ENCODE peak calls at places on chromosomes 5 and 9, in four cellular contexts. One of them, this sample, is unnamed.

GRCh38 chr5:13866792-13867191 is 77.7 kb downstream of the DNAH5 start:
- DNase-seq in caudate nucleus: no peak
- DNase-seq in Panc1: no peak
- DNase-seq in right cardiac atrium: no peak
- DNase-seq in this sample: peak

GRCh38 chr9:86942352-86943222 is 4.7 kb downstream of the GAS1 start:
- DNase-seq in caudate nucleus: no peak
- DNase-seq in Panc1: no peak
- DNase-seq in right cardiac atrium: no peak
- DNase-seq in this sample: no peak

GRCh38 chr5:14071433-14071832 is 71.7 kb upstream of the TRIO start:
- DNase-seq in caudate nucleus: no peak
- DNase-seq in Panc1: no peak
- DNase-seq in right cardiac atrium: no peak
- DNase-seq in this sample: no peak

GRCh38 chr5:113053614-113054013 is 77.0 kb downstream of the DCP2 start:
- DNase-seq in caudate nucleus: no peak
- DNase-seq in Panc1: no peak
- DNase-seq in right cardiac atrium: peak
- DNase-seq in this sample: no peak

GRCh38 chr5:73213566-73213998 is 40.6 kb downstream of the TMEM174 start:
- DNase-seq in caudate nucleus: no peak
- DNase-seq in Panc1: no peak
- DNase-seq in right cardiac atrium: no peak
- DNase-seq in this sample: no peak

GRCh38 chr9:137180491-137180890 is 7.9 kb downstream of the ANAPC2 start:
- DNase-seq in caudate nucleus: no peak
- DNase-seq in Panc1: no peak
- DNase-seq in right cardiac atrium: no peak
- DNase-seq in this sample: no peak

GRCh38 chr9:84174486-84174885 is 166.1 kb downstream of the SLC28A3 start:
- DNase-seq in caudate nucleus: no peak
- DNase-seq in Panc1: no peak
- DNase-seq in right cardiac atrium: no peak
- DNase-seq in this sample: peak

GRCh38 chr5:174243904-174244303 is 198.4 kb downstream of the NSG2 start:
- DNase-seq in caudate nucleus: no peak
- DNase-seq in Panc1: no peak
- DNase-seq in right cardiac atrium: no peak
- DNase-seq in this sample: no peak

GRCh38 chr5:10518352-10518751 is 45.5 kb upstream of the ANKRD33B start:
- DNase-seq in caudate nucleus: no peak
- DNase-seq in Panc1: no peak
- DNase-seq in right cardiac atrium: no peak
- DNase-seq in this sample: no peak

GRCh38 chr5:167524941-167525485 is 766.4 kb upstream of the WWC1 start:
- DNase-seq in caudate nucleus: no peak
- DNase-seq in Panc1: no peak
- DNase-seq in right cardiac atrium: no peak
- DNase-seq in this sample: no peak

GRCh38 chr9:91483189-91483691 is 59.6 kb upstream of the NFIL3 start:
- DNase-seq in caudate nucleus: no peak
- DNase-seq in Panc1: no peak
- DNase-seq in right cardiac atrium: peak
- DNase-seq in this sample: no peak

GRCh38 chr9:87682618-87683017 is 43.3 kb upstream of the CTSL start:
- DNase-seq in caudate nucleus: no peak
- DNase-seq in Panc1: no peak
- DNase-seq in right cardiac atrium: no peak
- DNase-seq in this sample: no peak

GRCh38 chr5:63768221-63768620 is 194.0 kb downstream of the HTR1A start:
- DNase-seq in caudate nucleus: no peak
- DNase-seq in Panc1: no peak
- DNase-seq in right cardiac atrium: no peak
- DNase-seq in this sample: no peak

GRCh38 chr5:109246395-109246794 is 163.4 kb downstream of the PJA2 start:
- DNase-seq in caudate nucleus: no peak
- DNase-seq in Panc1: no peak
- DNase-seq in right cardiac atrium: no peak
- DNase-seq in this sample: no peak

GRCh38 chr5:40796487-40796889 is 1.7 kb downstream of the PRKAA1 start:
- DNase-seq in caudate nucleus: no peak
- DNase-seq in Panc1: no peak
- DNase-seq in right cardiac atrium: no peak
- DNase-seq in this sample: peak

GRCh38 chr5:125283372-125283771 is 536.9 kb upstream of the ZNF608 start:
- DNase-seq in caudate nucleus: no peak
- DNase-seq in Panc1: no peak
- DNase-seq in right cardiac atrium: no peak
- DNase-seq in this sample: no peak

GRCh38 chr5:158384535-158385421 is 525.8 kb upstream of the CLINT1 start:
- DNase-seq in caudate nucleus: no peak
- DNase-seq in Panc1: peak
- DNase-seq in right cardiac atrium: no peak
- DNase-seq in this sample: no peak

GRCh38 chr9:111481885-111482636 is 2.1 kb downstream of the ECPAS start:
- DNase-seq in caudate nucleus: no peak
- DNase-seq in Panc1: no peak
- DNase-seq in right cardiac atrium: no peak
- DNase-seq in this sample: peak

GRCh38 chr9:33445389-33445881 is 2.0 kb downstream of the AQP3 start:
- DNase-seq in caudate nucleus: no peak
- DNase-seq in Panc1: no peak
- DNase-seq in right cardiac atrium: no peak
- DNase-seq in this sample: no peak

GRCh38 chr9:80059191-80059590 is 487.4 kb downstream of the TLE4 start:
- DNase-seq in caudate nucleus: no peak
- DNase-seq in Panc1: no peak
- DNase-seq in right cardiac atrium: no peak
- DNase-seq in this sample: no peak

GRCh38 chr9:73423891-73424290 is 272.2 kb downstream of the ANXA1 start:
- DNase-seq in caudate nucleus: no peak
- DNase-seq in Panc1: no peak
- DNase-seq in right cardiac atrium: no peak
- DNase-seq in this sample: no peak

GRCh38 chr9:98906273-98907040 is 37.2 kb upstream of the COL15A1 start:
- DNase-seq in caudate nucleus: no peak
- DNase-seq in Panc1: no peak
- DNase-seq in right cardiac atrium: peak
- DNase-seq in this sample: peak

GRCh38 chr9:117707561-117707960 is 3.4 kb downstream of the TLR4 start:
- DNase-seq in caudate nucleus: no peak
- DNase-seq in Panc1: no peak
- DNase-seq in right cardiac atrium: no peak
- DNase-seq in this sample: no peak

GRCh38 chr5:55591671-55592070 is 56.9 kb upstream of the PLPP1 start:
- DNase-seq in caudate nucleus: no peak
- DNase-seq in Panc1: no peak
- DNase-seq in right cardiac atrium: peak
- DNase-seq in this sample: peak

GRCh38 chr5:172646716-172647285 is 5.7 kb downstream of the NEURL1B start:
- DNase-seq in caudate nucleus: no peak
- DNase-seq in Panc1: no peak
- DNase-seq in right cardiac atrium: peak
- DNase-seq in this sample: no peak

This sample was measured in OCI-M1.